ENCODE peak calls at places on chromosomes 16 and 17, in five cellular contexts. Z is fibroblast of lung, N is mucosa of descending colon, U is ovary, G is WTC11. O is an unnamed sample.

GRCh38 chr16:21100447-21100846 is 50.2 kb downstream of the DNAH3 start:
- DNase-seq in Z (peak; percentile 90), N (no peak), U (no peak), G (no peak), O (no peak)

GRCh38 chr17:58121925-58122324 is 26.3 kb upstream of the OR4D1 start:
- DNase-seq in Z (peak; percentile 35), N (peak; percentile 7), U (no peak), G (peak; percentile 23), O (no peak)

GRCh38 chr17:70171159-70171558 is 1.8 kb downstream of the KCNJ2 start:
- DNase-seq in Z (no peak), N (peak; percentile 27), U (no peak), G (no peak), O (no peak)

GRCh38 chr17:48770954-48771353 is 42.4 kb upstream of the HOXB13 start:
- DNase-seq in G (no peak), N (no peak), Z (no peak), U (no peak), O (no peak)

GRCh38 chr17:34519286-34519685 is 60.1 kb upstream of the TMEM132E start:
- DNase-seq in Z (no peak), G (peak; percentile 85), U (no peak), N (peak; percentile 14), O (no peak)

GRCh38 chr16:86381491-86381890 is 128.8 kb upstream of the FOXF1 start:
- DNase-seq in Z (peak; percentile 58), G (no peak), N (no peak), U (no peak), O (no peak)

GRCh38 chr17:17713839-17714238 is 32.6 kb downstream of the RAI1 start:
- DNase-seq in U (no peak), Z (peak; percentile 84), N (no peak), G (no peak), O (no peak)

GRCh38 chr16:16992986-16993783 is 477.6 kb downstream of the XYLT1 start:
- DNase-seq in Z (no peak), U (no peak), G (no peak), N (no peak), O (no peak)

GRCh38 chr17:38469875-38470274 is 41.6 kb downstream of the ARHGAP23 start:
- DNase-seq in G (no peak), N (no peak), U (no peak), Z (peak; percentile 86), O (no peak)

GRCh38 chr16:84720180-84720579 is 20.4 kb downstream of the USP10 start:
- DNase-seq in G (no peak), U (no peak), N (no peak), Z (no peak), O (no peak)

GRCh38 chr17:42833771-42834422 is 700 bp downstream of the PSME3 start:
- DNase-seq in G (no peak), Z (no peak), N (no peak), U (no peak), O (no peak)

GRCh38 chr17:17724307-17724921 is 43.2 kb downstream of the RAI1 start:
- DNase-seq in Z (peak; percentile 66), U (peak; percentile 69), N (no peak), G (peak; percentile 66), O (no peak)

GRCh38 chr17:74532115-74532514 is 840 bp upstream of the CD300LB start:
- DNase-seq in Z (no peak), U (peak; percentile 4), N (peak; percentile 40), G (peak; percentile 53), O (peak; percentile 5)

GRCh38 chr16:56221995-56222394 is 30.7 kb downstream of the GNAO1 start:
- DNase-seq in Z (no peak), U (no peak), N (no peak), G (no peak), O (no peak)

GRCh38 chr16:84585472-84585871 is 32.4 kb downstream of the COTL1 start:
- DNase-seq in U (no peak), N (no peak), Z (no peak), G (no peak), O (no peak)

GRCh38 chr17:14559220-14559619 is 258.3 kb downstream of the HS3ST3B1 start:
- DNase-seq in U (no peak), G (no peak), Z (no peak), N (no peak), O (no peak)

GRCh38 chr16:51550785-51551184 is 399.7 kb upstream of the SALL1 start:
- DNase-seq in U (no peak), G (no peak), Z (no peak), N (no peak), O (no peak)

GRCh38 chr16:46573008-46573833 is 48.0 kb downstream of the SHCBP1 start:
- DNase-seq in G (no peak), U (no peak), Z (peak; percentile 47), N (no peak), O (no peak)

GRCh38 chr16:4319454-4319853 is 3.6 kb downstream of the GLIS2 start:
- DNase-seq in G (no peak), Z (no peak), N (peak; percentile 61), U (peak; percentile 61), O (no peak)

GRCh38 chr16:2598723-2599122 is 60.9 kb downstream of the PDPK1 start:
- DNase-seq in G (no peak), N (peak; percentile 1), Z (no peak), U (peak; percentile 24), O (no peak)

GRCh38 chr16:31201511-31202401 is 804 bp downstream of the PYCARD start:
- DNase-seq in Z (peak; percentile 22), N (peak; percentile 80), G (peak; percentile 54), U (peak; percentile 64), O (peak; percentile 54)

GRCh38 chr16:79943738-79944137 is 343.2 kb upstream of the MAF start:
- DNase-seq in U (no peak), G (no peak), Z (peak; percentile 31), N (no peak), O (no peak)

GRCh38 chr17:72952220-72952619 is 140.3 kb downstream of the SLC39A11 start:
- DNase-seq in U (no peak), N (no peak), Z (no peak), G (peak; percentile 21), O (no peak)

GRCh38 chr17:75011788-75012319 is 616 bp upstream of the MRPL58 start:
- DNase-seq in U (peak; percentile 77), Z (peak; percentile 59), G (no peak), N (peak; percentile 76), O (no peak)

GRCh38 chr16:50050802-50051201 is 15.0 kb upstream of the HEATR3 start:
- DNase-seq in N (no peak), U (no peak), G (no peak), Z (no peak), O (no peak)

GRCh38 chr16:4365014-4365406 is 6.6 kb upstream of the VASN start:
- DNase-seq in Z (no peak), N (no peak), G (no peak), U (no peak), O (no peak)

DNA sequence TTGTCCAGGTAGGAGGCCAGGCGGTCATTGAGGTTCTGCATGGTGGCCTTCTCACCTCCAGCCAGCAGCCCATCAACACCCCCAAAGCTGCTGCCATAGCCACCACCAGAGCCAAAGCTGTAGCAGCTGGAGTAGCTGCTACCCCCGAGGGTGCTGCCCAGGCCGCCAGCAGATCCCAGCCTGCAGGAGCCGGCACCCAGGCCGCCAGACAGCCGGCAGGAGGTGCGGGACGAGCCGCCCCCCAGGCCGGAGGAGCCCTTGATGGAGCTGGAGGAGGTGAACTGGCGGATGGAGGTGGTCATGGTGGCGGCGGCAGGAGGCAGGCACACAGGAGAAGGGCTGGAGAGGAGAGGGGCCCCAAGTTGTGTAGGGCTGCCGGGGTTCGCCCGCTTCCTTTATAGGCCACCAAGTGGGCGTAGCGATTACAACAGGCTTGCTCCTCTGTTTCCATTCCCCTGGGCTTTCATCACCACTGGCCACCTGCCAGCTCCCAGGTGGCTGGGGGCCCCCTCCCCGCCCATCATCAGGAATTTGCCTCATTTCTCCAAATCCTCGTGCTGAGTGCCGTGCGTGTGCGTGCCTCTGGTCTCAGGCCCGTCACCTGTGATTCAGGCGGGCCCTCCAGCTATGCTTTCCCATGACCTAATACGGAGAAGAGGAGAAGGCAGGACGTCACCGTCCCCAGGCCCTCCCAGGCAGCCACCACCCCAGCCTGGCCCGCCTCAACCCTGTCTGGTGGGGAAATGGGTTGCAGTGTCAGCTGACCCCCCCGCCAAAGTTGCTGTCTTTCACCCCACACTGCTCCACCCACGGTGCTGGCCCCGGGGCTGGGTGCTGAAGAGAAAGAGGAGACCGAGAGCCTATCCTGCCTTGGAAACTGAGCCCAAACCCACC is at the start of gene KRT17:
- DNase-seq in Z (peak; percentile 45), U (peak; percentile 34), G (no peak), N (no peak), O (peak; percentile 73)
- TF ChIP-seq CTCF in Z (no peak), U (no peak), G (no peak), N (no peak), O (peak; percentile 28)

DNA sequence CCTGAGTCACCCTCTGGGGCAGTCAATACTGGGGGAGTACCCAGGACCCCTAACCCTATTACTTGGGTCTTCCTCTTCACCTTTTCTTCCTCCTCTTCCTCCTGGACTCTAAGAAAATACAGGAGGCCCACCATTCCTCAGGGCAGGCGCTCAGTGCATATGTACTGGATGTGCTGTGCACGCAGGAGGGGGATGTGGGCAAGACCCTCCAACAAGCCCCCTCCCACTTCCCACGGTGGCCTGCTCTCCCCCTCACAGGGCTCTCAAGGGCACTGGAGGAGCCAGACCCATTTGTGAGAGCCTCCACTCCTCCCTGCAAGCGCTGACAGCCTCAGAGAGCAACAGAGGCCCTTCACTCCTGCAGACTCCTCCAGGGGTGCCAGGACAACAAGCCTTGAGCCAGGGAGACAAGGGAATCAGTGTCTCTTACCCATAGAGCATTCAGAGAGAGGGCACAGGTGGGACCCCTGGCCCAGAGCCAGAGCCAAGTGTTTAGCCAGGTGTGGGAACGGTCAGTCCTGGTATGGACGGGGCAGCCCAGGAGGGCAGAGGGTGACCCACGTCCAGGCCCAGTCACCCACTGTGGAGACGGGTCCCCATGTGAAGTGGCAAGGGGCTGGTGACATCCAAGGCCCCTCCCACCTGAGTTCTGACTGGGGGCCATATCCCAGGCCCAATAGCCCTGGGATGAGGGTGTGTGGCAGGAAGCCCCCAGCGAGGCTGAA is 27.3 kb upstream of the KSR1 start:
- DNase-seq in N (no peak), U (no peak), G (no peak), Z (no peak), O (no peak)
- TF ChIP-seq CTCF in N (no peak), U (no peak), G (no peak), Z (no peak), O (no peak)

GRCh38 chr16:89491238-89491869 is 993 bp upstream of the ANKRD11 start:
- DNase-seq in G (no peak), U (no peak), Z (no peak), N (no peak), O (no peak)
- TF ChIP-seq CTCF in G (no peak), U (no peak), Z (no peak), N (no peak), O (peak; percentile 40)

GRCh38 chr16:1344499-1344898 is 7.2 kb downstream of the TSR3 start:
- DNase-seq in U (no peak), N (no peak), Z (no peak), G (no peak), O (no peak)

GRCh38 chr16:1345651-1346421 is 5.8 kb downstream of the TSR3 start:
- DNase-seq in Z (no peak), G (no peak), N (no peak), U (no peak), O (no peak)

GRCh38 chr16:1346422-1347285 is 5.0 kb downstream of the TSR3 start:
- DNase-seq in Z (no peak), U (no peak), G (no peak), N (no peak), O (no peak)

GRCh38 chr16:1343428-1344242 is 8.0 kb downstream of the TSR3 start:
- DNase-seq in N (peak; percentile 33), U (no peak), G (no peak), Z (no peak), O (no peak)

GRCh38 chr16:1345087-1345486 is 6.6 kb downstream of the TSR3 start:
- DNase-seq in N (no peak), Z (no peak), U (no peak), G (no peak), O (no peak)
- TF ChIP-seq CTCF in N (no peak), Z (no peak), U (no peak), G (no peak), O (no peak)